ENCODE peak calls at places on chromosome 13, in ten cellular contexts. H, G, F, S, V, K, M, P, I and J are unnamed samples.

GRCh38 chr13:101393140-101393539 is 23.2 kb downstream of the NALCN start:
- DNase-seq in F (no peak), K (no peak), M (no peak), H (no peak), P (no peak), G (no peak), I (no peak), S (no peak), V (no peak), J (no peak)

GRCh38 chr13:75145926-75146325 is 336.0 kb downstream of the TBC1D4 start:
- DNase-seq in S (no peak), P (no peak), G (no peak), H (no peak), M (no peak), F (no peak), V (no peak), K (no peak), I (no peak), J (no peak)

GRCh38 chr13:73451120-73452029 is 392.6 kb downstream of the KLF5 start:
- DNase-seq in H (no peak), P (no peak), G (no peak), K (no peak), S (no peak), M (no peak), V (no peak), F (peak), I (no peak), J (no peak)

GRCh38 chr13:106561551-106562170 is 6.3 kb downstream of the ARGLU1 start:
- DNase-seq in S (no peak), F (no peak), I (no peak), M (no peak), H (no peak), V (no peak), G (no peak), K (no peak), P (no peak), J (peak)

GRCh38 chr13:30892966-30893365 is 13.1 kb upstream of the MEDAG start:
- DNase-seq in S (no peak), G (no peak), M (no peak), H (no peak), F (no peak), V (peak), I (peak), K (no peak), P (peak), J (peak)

GRCh38 chr13:102698649-102698980 is 3.8 kb upstream of the METTL21C start:
- DNase-seq in G (no peak), F (no peak), S (no peak), I (no peak), H (no peak), V (no peak), P (no peak), M (no peak), K (no peak), J (no peak)

GRCh38 chr13:31870511-31870910 is 131.2 kb downstream of the RXFP2 start:
- DNase-seq in V (no peak), S (no peak), I (no peak), H (no peak), F (no peak), P (no peak), K (no peak), G (no peak), M (no peak), J (no peak)

GRCh38 chr13:98439896-98440295 is 137.0 kb downstream of the STK24 start:
- DNase-seq in K (no peak), V (no peak), H (no peak), I (no peak), M (no peak), S (no peak), G (no peak), P (no peak), F (no peak), J (no peak)

GRCh38 chr13:76383671-76384461 is 502.3 kb downstream of the KCTD12 start:
- DNase-seq in K (no peak), P (no peak), S (no peak), F (no peak), G (peak), I (no peak), H (no peak), V (no peak), M (no peak), J (no peak)

GRCh38 chr13:99663908-99664307 is 162.6 kb downstream of the TM9SF2 start:
- DNase-seq in S (no peak), G (no peak), F (no peak), K (no peak), V (no peak), H (no peak), P (no peak), M (no peak), I (no peak), J (no peak)

GRCh38 chr13:75770164-75771145 is 134.3 kb downstream of the LMO7 start:
- DNase-seq in H (no peak), K (no peak), P (no peak), M (no peak), V (no peak), I (no peak), F (no peak), G (no peak), S (no peak), J (no peak)

GRCh38 chr13:39038569-39038898 is 278 bp downstream of the NHLRC3 start:
- DNase-seq in F (no peak), M (peak), I (no peak), V (peak), P (no peak), K (no peak), H (no peak), G (no peak), S (no peak), J (no peak)

GRCh38 chr13:21055016-21055415 is 6.4 kb downstream of the LATS2 start:
- DNase-seq in H (no peak), I (no peak), M (no peak), F (no peak), K (no peak), G (peak), V (no peak), S (no peak), P (no peak), J (no peak)

GRCh38 chr13:20043207-20043925 is 84.8 kb downstream of the ZMYM2 start:
- DNase-seq in I (no peak), H (no peak), P (no peak), V (no peak), F (no peak), K (no peak), M (no peak), G (no peak), S (no peak), J (peak)

GRCh38 chr13:106401081-106401480 is 134.4 kb downstream of the EFNB2 start:
- DNase-seq in F (no peak), M (no peak), V (no peak), H (no peak), G (no peak), K (no peak), P (no peak), S (no peak), I (no peak), J (no peak)

GRCh38 chr13:33016414-33017409 is at the start of gene KL:
- DNase-seq in I (peak), K (no peak), M (no peak), P (peak), S (no peak), V (peak), G (no peak), H (peak), F (peak), J (peak)

GRCh38 chr13:57946361-57946760 is 314.8 kb downstream of the PCDH17 start:
- DNase-seq in I (no peak), H (no peak), K (no peak), P (no peak), F (no peak), G (no peak), M (no peak), S (no peak), V (no peak), J (no peak)

GRCh38 chr13:57632276-57633140 is 964 bp downstream of the PCDH17 start:
- DNase-seq in V (no peak), H (peak), G (no peak), I (peak), M (no peak), P (peak), K (no peak), F (no peak), S (no peak), J (peak)

GRCh38 chr13:60467098-60467497 is 70.1 kb downstream of the TDRD3 start:
- DNase-seq in G (no peak), S (no peak), P (no peak), H (no peak), V (no peak), I (no peak), F (no peak), M (no peak), K (no peak), J (no peak)

GRCh38 chr13:99989376-99990044 is 7.9 kb downstream of the ZIC2 start:
- DNase-seq in P (no peak), M (no peak), H (no peak), G (no peak), S (no peak), F (no peak), K (no peak), I (peak), V (no peak), J (peak)

GRCh38 chr13:41603917-41604316 is 146.6 kb downstream of the RGCC start:
- DNase-seq in P (no peak), G (no peak), S (no peak), V (peak), F (no peak), H (no peak), M (no peak), I (no peak), K (no peak), J (no peak)

GRCh38 chr13:98142427-98143156 is at the start of gene FARP1:
- DNase-seq in V (peak), H (peak), F (peak), M (no peak), I (peak), S (no peak), P (peak), G (peak), K (peak), J (peak)

GRCh38 chr13:34161829-34162544 is 344.0 kb downstream of the RFC3 start:
- DNase-seq in F (peak), K (no peak), S (no peak), P (no peak), H (no peak), I (no peak), V (no peak), G (peak), M (no peak), J (no peak)

GRCh38 chr13:106612688-106613087 is 44.8 kb upstream of the ARGLU1 start:
- DNase-seq in I (no peak), S (no peak), M (no peak), F (no peak), K (peak), P (no peak), V (no peak), G (no peak), H (no peak), J (peak)

GRCh38 chr13:40668335-40668734 is 1.9 kb upstream of the FOXO1 start:
- DNase-seq in S (no peak), K (peak), H (no peak), F (no peak), I (peak), V (peak), M (peak), G (no peak), P (no peak), J (peak)

GRCh38 chr13:106183410-106184128 is 351.9 kb downstream of the EFNB2 start:
- DNase-seq in V (no peak), I (no peak), P (no peak), G (no peak), K (no peak), M (no peak), H (no peak), F (no peak), S (no peak), J (no peak)

GRCh38 chr13:66895780-66896179 is 334.4 kb downstream of the PCDH9 start:
- DNase-seq in H (no peak), F (no peak), G (no peak), V (no peak), P (no peak), I (no peak), S (no peak), M (no peak), K (no peak), J (no peak)

GRCh38 chr13:68190826-68191225 is 960.7 kb upstream of the PCDH9 start:
- DNase-seq in S (no peak), K (no peak), V (peak), M (no peak), H (no peak), I (no peak), F (no peak), P (no peak), G (no peak), J (no peak)

GRCh38 chr13:112931028-112931934 is 37.7 kb upstream of the MCF2L start:
- DNase-seq in V (peak), G (peak), M (no peak), H (peak), I (peak), F (peak), S (no peak), K (no peak), P (no peak), J (peak)